ENCODE peak calls at places on chromosomes 4 and X, in nine cellular contexts. U, T, O, A, I, M, V, F and Z are unnamed samples.

GRCh38 chr4:82748176-82748575 is 50.4 kb downstream of the SCD5 start:
- DNase-seq in F (peak), I (no peak), O (no peak), M (no peak), U (no peak), T (no peak), V (no peak), A (no peak), Z (no peak)

GRCh38 chr4:45636175-45636574 is 487.7 kb downstream of the GABRG1 start:
- DNase-seq in M (no peak), I (no peak), T (no peak), O (no peak), A (no peak), V (no peak), F (no peak), U (no peak), Z (no peak)

GRCh38 chr4:171025776-171026175 is 787.4 kb upstream of the GALNTL6 start:
- DNase-seq in T (no peak), A (no peak), M (no peak), F (no peak), I (no peak), O (no peak), U (peak), V (no peak), Z (no peak)

GRCh38 chr4:70496231-70496630 is 22.1 kb upstream of the AMTN start:
- DNase-seq in O (no peak), V (no peak), F (no peak), T (no peak), U (no peak), M (no peak), I (no peak), A (no peak), Z (no peak)

GRCh38 chrX:15686818-15687685 is 22.4 kb upstream of the CLTRN start:
- DNase-seq in T (peak), V (peak), O (no peak), U (peak), M (peak), F (peak), A (no peak), I (peak), Z (no peak)

GRCh38 chrX:69323786-69324720 is 158.8 kb upstream of the PJA1 start:
- DNase-seq in M (no peak), A (no peak), U (no peak), I (no peak), F (no peak), O (no peak), V (no peak), T (peak), Z (no peak)

GRCh38 chr4:17276821-17277220 is 235.1 kb downstream of the QDPR start:
- DNase-seq in U (no peak), F (no peak), A (no peak), T (no peak), I (no peak), O (no peak), M (peak), V (no peak), Z (no peak)

GRCh38 chrX:75155830-75156525 is at the start of gene ABCB7:
- DNase-seq in I (peak), O (peak), M (peak), U (peak), V (peak), T (peak), F (peak), A (peak), Z (peak)

GRCh38 chr4:10582059-10582686 is 102.4 kb downstream of the CLNK start:
- DNase-seq in I (no peak), M (peak), U (no peak), T (peak), F (no peak), O (no peak), A (no peak), V (no peak), Z (no peak)

GRCh38 chr4:184826315-184827266 is 823 bp upstream of the ACSL1 start:
- DNase-seq in U (peak), F (no peak), M (no peak), V (no peak), I (peak), O (no peak), T (no peak), A (peak), Z (no peak)

GRCh38 chr4:10077492-10078335 is 38.9 kb downstream of the WDR1 start:
- DNase-seq in T (no peak), M (no peak), A (no peak), V (no peak), I (no peak), U (no peak), O (no peak), F (no peak), Z (no peak)

GRCh38 chrX:81779701-81780100 is 577.8 kb downstream of the SH3BGRL start:
- DNase-seq in T (no peak), I (no peak), M (no peak), V (no peak), A (no peak), O (no peak), U (no peak), F (no peak), Z (no peak)

GRCh38 chr4:147924604-147925412 is 192.9 kb downstream of the ARHGAP10 start:
- DNase-seq in T (peak), A (no peak), I (no peak), V (no peak), O (no peak), U (peak), M (peak), F (no peak), Z (no peak)

GRCh38 chr4:76600447-76600846 is 165.4 kb downstream of the SHROOM3 start:
- DNase-seq in M (no peak), A (no peak), V (no peak), I (no peak), T (no peak), F (no peak), O (no peak), U (no peak), Z (no peak)

GRCh38 chr4:168710353-168710946 is 213.6 kb downstream of the PALLD start:
- DNase-seq in F (no peak), O (no peak), U (no peak), A (no peak), V (no peak), T (no peak), M (peak), I (peak), Z (peak)

GRCh38 chr4:147793973-147794690 is 62.2 kb downstream of the ARHGAP10 start:
- DNase-seq in U (no peak), O (no peak), A (no peak), I (peak), F (no peak), T (no peak), V (no peak), M (no peak), Z (no peak)